ENCODE peak calls at places on chromosomes 13 and 19, in four cellular contexts. R, N, B and M are unnamed samples. For H3K9me1, the result is how much of the 10 kb centered on the place peaks cover.

GRCh38 chr19:16541526-16542044 is 652 bp downstream of the CHERP start:
- DNase-seq in R (peak), N (peak), B (peak), M (no peak)

GRCh38 chr13:30345426-30346100 is 38.2 kb upstream of the KATNAL1 start:
- DNase-seq in R (no peak), N (no peak), B (no peak), M (no peak)

GRCh38 chr13:50244913-50245574 is 229.8 kb downstream of the KCNRG start:
- DNase-seq in R (peak), N (peak), B (peak), M (no peak)

GRCh38 chr13:95480131-95480545 is 72.4 kb upstream of the CLDN10 start:
- DNase-seq in R (no peak), N (peak), B (no peak), M (no peak)

GRCh38 chr13:44577236-44578063 is 1.3 kb upstream of the TSC22D1 start:
- DNase-seq in R (peak), N (peak), B (peak), M (peak)

GRCh38 chr13:102021777-102022176 is 380.1 kb downstream of the FGF14 start:
- DNase-seq in R (no peak), N (no peak), B (no peak), M (no peak)

GRCh38 chr13:39226359-39226758 is 188.1 kb downstream of the NHLRC3 start:
- DNase-seq in R (no peak), N (no peak), B (no peak), M (no peak)

GRCh38 chr13:100274942-100275506 is 186.1 kb downstream of the PCCA start:
- DNase-seq in R (peak), N (no peak), B (no peak), M (no peak)

GRCh38 chr13:65265988-65266387 is 1964.1 kb downstream of the PCDH9 start:
- DNase-seq in R (no peak), N (no peak), B (no peak), M (no peak)

GRCh38 chr13:44197791-44198770 is 175.5 kb upstream of the SERP2 start:
- DNase-seq in R (peak), N (no peak), B (no peak), M (no peak)

GRCh38 chr13:71817335-71817734 is 49.7 kb downstream of the DACH1 start:
- DNase-seq in R (no peak), N (no peak), B (no peak), M (no peak)

GRCh38 chr13:102571075-102571474 is 25.7 kb upstream of the TPP2 start:
- DNase-seq in R (no peak), N (no peak), B (no peak), M (no peak)

GRCh38 chr19:3784607-3785463 is 1.3 kb downstream of the MATK start:
- DNase-seq in R (no peak), N (no peak), B (no peak), M (no peak)

GRCh38 chr19:3699071-3699740 is 1.1 kb downstream of the PIP5K1C start:
- DNase-seq in R (peak), N (peak), B (peak), M (no peak)

GRCh38 chr19:31348416-31349159 is 648 bp downstream of the TSHZ3 start:
- DNase-seq in R (no peak), N (peak), B (no peak), M (no peak)

GRCh38 chr19:33375760-33376159 is 2.3 kb downstream of the CEBPG start:
- DNase-seq in R (peak), N (no peak), B (no peak), M (no peak)

GRCh38 chr13:112994781-112995355 is 25.9 kb downstream of the MCF2L start:
- DNase-seq in R (no peak), N (no peak), B (no peak), M (no peak)

GRCh38 chr19:3979674-3980352 is 5.5 kb downstream of the EEF2 start:
- DNase-seq in R (no peak), N (no peak), B (peak), M (peak)

GRCh38 chr13:87122551-87122950 is 548.6 kb upstream of the SLITRK5 start:
- DNase-seq in R (peak), N (no peak), B (no peak), M (no peak)

GRCh38 chr19:38878575-38879399 is 712 bp upstream of the RINL start:
- DNase-seq in R (no peak), N (no peak), B (no peak), M (no peak)

GRCh38 chr19:49939721-49940481 is 10.6 kb upstream of the NUP62 start:
- DNase-seq in R (no peak), N (no peak), B (no peak), M (no peak)
- TF ChIP-seq CTCF in R (no peak), N (peak), B (peak), M (peak)

DNA sequence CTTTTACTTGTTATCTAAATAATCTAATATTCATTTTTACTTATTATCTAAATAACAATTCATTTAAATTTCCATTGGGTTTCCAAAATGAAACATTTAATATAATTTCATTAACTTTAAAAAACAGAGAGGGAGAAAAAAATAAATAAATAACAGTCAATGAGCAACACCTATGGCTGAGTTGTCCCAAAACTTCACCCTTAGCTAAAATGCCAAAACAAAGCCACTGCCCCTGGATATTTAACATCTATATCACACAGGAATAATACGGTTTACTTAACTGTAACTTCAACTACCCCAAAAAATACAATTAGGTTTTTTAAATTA is 570 bp downstream of the ELF1 start:
- DNase-seq in R (no peak), N (no peak), B (no peak), M (no peak)
- H3K9me1 ChIP-seq in R (under half), N (under half), B (under half), M (under half)

GRCh38 chr19:898663-899062 is 5.4 kb downstream of the RNU6-9 start:
- DNase-seq in R (no peak), N (no peak), B (no peak), M (no peak)

GRCh38 chr19:896999-897398 is 3.7 kb downstream of the RNU6-9 start:
- DNase-seq in R (no peak), N (no peak), B (no peak), M (no peak)

GRCh38 chr19:896434-896833 is 3.1 kb downstream of the RNU6-9 start:
- DNase-seq in R (no peak), N (no peak), B (no peak), M (no peak)

GRCh38 chr19:899363-900301 is 6.3 kb downstream of the RNU6-9 start:
- DNase-seq in R (no peak), N (no peak), B (no peak), M (no peak)

GRCh38 chr19:897442-898039 is 4.3 kb downstream of the RNU6-9 start:
- DNase-seq in R (no peak), N (no peak), B (no peak), M (no peak)
- TF ChIP-seq CTCF in R (no peak), N (no peak), B (no peak), M (peak)

DNA sequence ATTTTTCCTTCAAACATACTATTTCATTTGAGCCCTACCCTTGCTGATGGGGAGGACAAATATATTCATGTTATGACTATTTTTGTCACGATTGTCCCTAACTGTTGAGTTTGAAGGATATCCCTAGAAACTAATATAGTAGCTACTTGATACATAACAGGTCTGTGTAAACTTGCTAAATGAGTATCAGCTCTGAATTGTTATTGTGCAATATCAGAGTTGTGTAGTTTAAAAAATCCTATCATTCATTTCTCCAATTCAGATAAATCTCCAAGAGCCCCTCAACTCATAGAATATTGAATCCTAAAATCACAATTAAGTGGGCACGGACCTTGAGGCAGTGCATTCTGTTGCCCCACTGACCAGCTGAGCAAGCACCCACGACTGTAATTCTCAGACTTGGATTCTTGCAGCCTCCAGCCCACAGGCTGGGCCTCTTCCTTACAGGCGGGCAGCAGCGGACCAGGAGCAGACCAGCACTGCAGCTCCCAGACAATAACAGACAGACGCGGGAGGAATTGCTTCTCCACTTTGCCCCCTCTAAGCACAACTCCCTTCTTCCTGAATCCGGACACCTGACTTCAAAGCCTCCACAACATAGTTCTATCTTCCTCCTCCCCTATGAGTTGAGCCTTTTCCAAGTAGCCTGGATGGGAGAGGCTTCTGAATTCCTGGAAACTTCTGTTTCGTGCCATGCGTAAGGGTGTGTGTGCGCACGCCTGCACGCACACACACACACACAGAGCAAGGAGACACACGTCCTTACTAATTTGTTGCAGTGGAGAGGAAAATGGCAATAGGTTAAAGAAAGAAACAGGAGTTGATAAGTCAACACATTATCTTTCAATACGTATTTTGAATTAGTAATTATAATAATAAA is 337.7 kb upstream of the ARGLU1 start:
- DNase-seq in R (no peak), N (no peak), B (no peak), M (no peak)
- H3K9me1 ChIP-seq in R (under half), N (under half), B (under half), M (under half)